ENCODE peak calls at places on chromosomes 6 and 20, in six cellular contexts. One of them, this sample, is unnamed.

GRCh38 chr6:107820571-107821261 is 3.4 kb downstream of the SCML4 start:
- DNase-seq in glutamatergic neuron: no peak
- DNase-seq in Right ventricle myocardium superior: peak
- DNase-seq in substantia nigra: peak
- DNase-seq in activated T-helper 9 cell treated with anti-CD3 and anti-CD28 coated beads, Interleukin-2, amount 50 U/mL, for 16 hours: no peak
- DNase-seq in lower leg skin: no peak
- DNase-seq in this sample: no peak

GRCh38 chr6:98831057-98832031 is 3.0 kb upstream of the POU3F2 start:
- DNase-seq in Right ventricle myocardium superior: no peak
- DNase-seq in substantia nigra: no peak
- DNase-seq in glutamatergic neuron: peak
- DNase-seq in lower leg skin: no peak
- DNase-seq in activated T-helper 9 cell treated with anti-CD3 and anti-CD28 coated beads, Interleukin-2, amount 50 U/mL, for 16 hours: no peak
- DNase-seq in this sample: no peak

GRCh38 chr6:111444794-111445193 is 38.2 kb downstream of the REV3L start:
- DNase-seq in lower leg skin: no peak
- DNase-seq in substantia nigra: no peak
- DNase-seq in activated T-helper 9 cell treated with anti-CD3 and anti-CD28 coated beads, Interleukin-2, amount 50 U/mL, for 16 hours: no peak
- DNase-seq in Right ventricle myocardium superior: no peak
- DNase-seq in glutamatergic neuron: no peak
- DNase-seq in this sample: no peak

GRCh38 chr6:135514706-135515105 is 17.2 kb upstream of the AHI1 start:
- DNase-seq in substantia nigra: no peak
- DNase-seq in glutamatergic neuron: no peak
- DNase-seq in lower leg skin: no peak
- DNase-seq in activated T-helper 9 cell treated with anti-CD3 and anti-CD28 coated beads, Interleukin-2, amount 50 U/mL, for 16 hours: no peak
- DNase-seq in Right ventricle myocardium superior: no peak
- DNase-seq in this sample: no peak

GRCh38 chr6:137497722-137498463 is 3.7 kb upstream of the OLIG3 start:
- DNase-seq in activated T-helper 9 cell treated with anti-CD3 and anti-CD28 coated beads, Interleukin-2, amount 50 U/mL, for 16 hours: no peak
- DNase-seq in lower leg skin: no peak
- DNase-seq in glutamatergic neuron: peak
- DNase-seq in substantia nigra: no peak
- DNase-seq in Right ventricle myocardium superior: no peak
- DNase-seq in this sample: no peak

GRCh38 chr6:37029249-37029959 is 23.9 kb downstream of the FGD2 start:
- DNase-seq in activated T-helper 9 cell treated with anti-CD3 and anti-CD28 coated beads, Interleukin-2, amount 50 U/mL, for 16 hours: no peak
- DNase-seq in substantia nigra: peak
- DNase-seq in glutamatergic neuron: peak
- DNase-seq in Right ventricle myocardium superior: peak
- DNase-seq in lower leg skin: no peak
- DNase-seq in this sample: peak

GRCh38 chr6:42979523-42980177 is 669 bp upstream of the PEX6 start:
- DNase-seq in glutamatergic neuron: no peak
- DNase-seq in lower leg skin: no peak
- DNase-seq in Right ventricle myocardium superior: peak
- DNase-seq in activated T-helper 9 cell treated with anti-CD3 and anti-CD28 coated beads, Interleukin-2, amount 50 U/mL, for 16 hours: no peak
- DNase-seq in substantia nigra: no peak
- DNase-seq in this sample: no peak

GRCh38 chr6:63689421-63689820 is 53.8 kb downstream of the PHF3 start:
- DNase-seq in substantia nigra: no peak
- DNase-seq in activated T-helper 9 cell treated with anti-CD3 and anti-CD28 coated beads, Interleukin-2, amount 50 U/mL, for 16 hours: no peak
- DNase-seq in lower leg skin: no peak
- DNase-seq in glutamatergic neuron: no peak
- DNase-seq in Right ventricle myocardium superior: no peak
- DNase-seq in this sample: no peak

GRCh38 chr6:52263709-52264320 is 19.5 kb upstream of the IL17F start:
- DNase-seq in glutamatergic neuron: peak
- DNase-seq in Right ventricle myocardium superior: peak
- DNase-seq in lower leg skin: no peak
- DNase-seq in activated T-helper 9 cell treated with anti-CD3 and anti-CD28 coated beads, Interleukin-2, amount 50 U/mL, for 16 hours: peak
- DNase-seq in substantia nigra: peak
- DNase-seq in this sample: peak

GRCh38 chr20:59985864-59986263 is 27.6 kb downstream of the CDH26 start:
- DNase-seq in lower leg skin: no peak
- DNase-seq in Right ventricle myocardium superior: no peak
- DNase-seq in activated T-helper 9 cell treated with anti-CD3 and anti-CD28 coated beads, Interleukin-2, amount 50 U/mL, for 16 hours: no peak
- DNase-seq in substantia nigra: no peak
- DNase-seq in glutamatergic neuron: no peak
- DNase-seq in this sample: no peak

GRCh38 chr6:96110878-96111277 is 95.1 kb downstream of the FUT9 start:
- DNase-seq in glutamatergic neuron: no peak
- DNase-seq in activated T-helper 9 cell treated with anti-CD3 and anti-CD28 coated beads, Interleukin-2, amount 50 U/mL, for 16 hours: no peak
- DNase-seq in Right ventricle myocardium superior: no peak
- DNase-seq in substantia nigra: no peak
- DNase-seq in lower leg skin: no peak
- DNase-seq in this sample: no peak

GRCh38 chr6:3228791-3229565 is 1.5 kb upstream of the TUBB2B start:
- DNase-seq in activated T-helper 9 cell treated with anti-CD3 and anti-CD28 coated beads, Interleukin-2, amount 50 U/mL, for 16 hours: no peak
- DNase-seq in lower leg skin: peak
- DNase-seq in substantia nigra: peak
- DNase-seq in glutamatergic neuron: peak
- DNase-seq in Right ventricle myocardium superior: no peak
- DNase-seq in this sample: no peak

GRCh38 chr20:61253264-61253639 is 1.2 kb downstream of the CDH4 start:
- DNase-seq in activated T-helper 9 cell treated with anti-CD3 and anti-CD28 coated beads, Interleukin-2, amount 50 U/mL, for 16 hours: no peak
- DNase-seq in Right ventricle myocardium superior: no peak
- DNase-seq in substantia nigra: no peak
- DNase-seq in glutamatergic neuron: peak
- DNase-seq in lower leg skin: no peak
- DNase-seq in this sample: no peak

GRCh38 chr6:56863366-56863765 is 91.5 kb upstream of the BEND6 start:
- DNase-seq in Right ventricle myocardium superior: no peak
- DNase-seq in substantia nigra: no peak
- DNase-seq in lower leg skin: no peak
- DNase-seq in glutamatergic neuron: no peak
- DNase-seq in activated T-helper 9 cell treated with anti-CD3 and anti-CD28 coated beads, Interleukin-2, amount 50 U/mL, for 16 hours: no peak
- DNase-seq in this sample: no peak

GRCh38 chr6:144534123-144534676 is 249.1 kb downstream of the UTRN start:
- DNase-seq in lower leg skin: no peak
- DNase-seq in substantia nigra: no peak
- DNase-seq in glutamatergic neuron: no peak
- DNase-seq in activated T-helper 9 cell treated with anti-CD3 and anti-CD28 coated beads, Interleukin-2, amount 50 U/mL, for 16 hours: no peak
- DNase-seq in Right ventricle myocardium superior: no peak
- DNase-seq in this sample: no peak

GRCh38 chr20:54267510-54268003 is 59.7 kb downstream of the PFDN4 start:
- DNase-seq in substantia nigra: no peak
- DNase-seq in Right ventricle myocardium superior: no peak
- DNase-seq in glutamatergic neuron: no peak
- DNase-seq in lower leg skin: no peak
- DNase-seq in activated T-helper 9 cell treated with anti-CD3 and anti-CD28 coated beads, Interleukin-2, amount 50 U/mL, for 16 hours: no peak
- DNase-seq in this sample: no peak

GRCh38 chr6:64000873-64001497 is 365.4 kb downstream of the PHF3 start:
- DNase-seq in glutamatergic neuron: no peak
- DNase-seq in activated T-helper 9 cell treated with anti-CD3 and anti-CD28 coated beads, Interleukin-2, amount 50 U/mL, for 16 hours: no peak
- DNase-seq in substantia nigra: no peak
- DNase-seq in lower leg skin: no peak
- DNase-seq in Right ventricle myocardium superior: no peak
- DNase-seq in this sample: no peak

GRCh38 chr20:63915471-63915870 is 20.5 kb downstream of the DNAJC5 start:
- DNase-seq in activated T-helper 9 cell treated with anti-CD3 and anti-CD28 coated beads, Interleukin-2, amount 50 U/mL, for 16 hours: no peak
- DNase-seq in substantia nigra: peak
- DNase-seq in glutamatergic neuron: no peak
- DNase-seq in lower leg skin: no peak
- DNase-seq in Right ventricle myocardium superior: peak
- DNase-seq in this sample: no peak